ENCODE peak calls at places on chromosomes 16 and 17, in nine cellular contexts. F is fibroblast of villous mesenchyme; U is SK-N-DZ; G is NB4; J is GM03348; Y is omental fat pad; K is NK-92 treated with Interleukin-12 subunit alpha and Interleukin-12 subunit beta, amount 100 ng/mL, for 24 hours; H is T-helper 2 cell; M is T-helper 1 cell. O is an unnamed sample.

GRCh38 chr16:89615596-89616090 is 2.2 kb downstream of the DPEP1 start:
- DNase-seq in U (no peak), H (no peak), M (no peak), G (no peak), Y (no peak), J (peak; percentile 72), K (no peak), F (no peak), O (no peak)

GRCh38 chr17:57309479-57309878 is 53.2 kb downstream of the MSI2 start:
- DNase-seq in K (no peak), H (no peak), U (no peak), G (no peak), Y (no peak), F (no peak), J (no peak), M (no peak), O (no peak)

GRCh38 chr17:73980517-73980916 is 223.0 kb upstream of the RPL38 start:
- DNase-seq in F (no peak), G (no peak), M (no peak), K (no peak), J (no peak), H (no peak), Y (no peak), U (no peak), O (no peak)

GRCh38 chr17:45999900-46000290 is 845 bp downstream of the STH start:
- DNase-seq in M (no peak), G (no peak), F (no peak), Y (no peak), J (no peak), K (no peak), U (no peak), H (no peak), O (no peak)

GRCh38 chr17:34519286-34519685 is 60.1 kb upstream of the TMEM132E start:
- DNase-seq in F (no peak), K (no peak), G (peak; percentile 46), H (no peak), U (no peak), M (no peak), J (no peak), Y (no peak), O (no peak)

GRCh38 chr17:2814499-2815341 is 18.5 kb downstream of the RAP1GAP2 start:
- DNase-seq in J (no peak), G (peak; percentile 80), K (peak; percentile 70), F (no peak), M (peak; percentile 91), Y (no peak), H (peak; percentile 76), U (no peak), O (no peak)

GRCh38 chr16:88379694-88380040 is 3.1 kb upstream of the ZNF469 start:
- DNase-seq in F (no peak), K (no peak), G (no peak), U (no peak), Y (no peak), M (no peak), H (no peak), J (no peak), O (no peak)

GRCh38 chr17:76197911-76198310 is 42.4 kb downstream of the RNF157 start:
- DNase-seq in J (no peak), K (no peak), U (no peak), H (no peak), M (no peak), G (no peak), Y (no peak), F (no peak), O (no peak)

GRCh38 chr16:62597874-62598273 is 561.6 kb upstream of the CDH8 start:
- DNase-seq in M (no peak), H (no peak), G (no peak), U (peak; percentile 19), K (no peak), Y (no peak), J (no peak), F (no peak), O (no peak)

GRCh38 chr17:27649929-27650328 is 18.9 kb downstream of the LGALS9 start:
- DNase-seq in M (no peak), J (no peak), K (no peak), G (no peak), F (no peak), U (no peak), H (no peak), Y (no peak), O (no peak)

GRCh38 chr17:28684963-28685362 is 23.0 kb downstream of the SUPT6H start:
- DNase-seq in F (peak; percentile 72), M (no peak), G (peak; percentile 55), Y (no peak), H (no peak), K (no peak), U (peak; percentile 95), J (no peak), O (no peak)

GRCh38 chr16:75527825-75528299 is 8.0 kb downstream of the CHST5 start:
- DNase-seq in U (no peak), K (no peak), M (no peak), Y (no peak), H (no peak), J (no peak), G (no peak), F (no peak), O (no peak)

GRCh38 chr17:60392845-60393702 is 1.1 kb upstream of the USP32 start:
- DNase-seq in G (peak; percentile 90), J (peak; percentile 41), M (no peak), H (peak; percentile 23), Y (no peak), U (no peak), K (no peak), F (peak; percentile 71), O (no peak)

O was measured in thoracic aorta.